ENCODE peak calls at places on chromosomes 11 and 22, in six cellular contexts. F, N, K, D, Z and E are unnamed samples.

GRCh38 chr11:113596658-113597057 is 109.5 kb downstream of the TMPRSS5 start:
- DNase-seq in F (no peak), N (no peak), K (no peak), D (no peak), Z (no peak), E (no peak)

GRCh38 chr11:119195680-119196079 is 10.4 kb downstream of the NHERF4 start:
- DNase-seq in F (no peak), N (peak; percentile 63), K (no peak), D (no peak), Z (peak; percentile 61), E (peak; percentile 26)

GRCh38 chr22:46240917-46241316 is 9.2 kb downstream of the CDPF1 start:
- DNase-seq in F (no peak), N (no peak), K (no peak), D (no peak), Z (no peak), E (no peak)

GRCh38 chr11:110490886-110491285 is 61.1 kb downstream of the FDX1 start:
- DNase-seq in F (peak; percentile 48), N (peak; percentile 57), K (no peak), D (no peak), Z (no peak), E (peak; percentile 23)

GRCh38 chr11:73382747-73383146 is 6.5 kb downstream of the RELT start:
- DNase-seq in F (no peak), N (no peak), K (no peak), D (no peak), Z (no peak), E (no peak)

GRCh38 chr11:47881145-47881544 is 33.0 kb upstream of the NUP160 start:
- DNase-seq in F (peak; percentile 20), N (no peak), K (no peak), D (no peak), Z (no peak), E (no peak)

GRCh38 chr11:18765554-18765953 is 26.0 kb downstream of the PTPN5 start:
- DNase-seq in F (no peak), N (no peak), K (no peak), D (no peak), Z (no peak), E (no peak)

GRCh38 chr11:118229274-118229847 is 4.5 kb upstream of the JAML start:
- DNase-seq in F (no peak), N (no peak), K (no peak), D (no peak), Z (no peak), E (no peak)

GRCh38 chr22:26805131-26805530 is 147.7 kb downstream of the MIAT start:
- DNase-seq in F (no peak), N (no peak), K (no peak), D (no peak), Z (no peak), E (peak; percentile 37)

GRCh38 chr11:47179655-47179991 is 2.9 kb upstream of the ARFGAP2 start:
- DNase-seq in F (peak; percentile 59), N (peak; percentile 54), K (no peak), D (no peak), Z (no peak), E (peak; percentile 43)

GRCh38 chr11:69358398-69359080 is 64.6 kb downstream of the MYEOV start:
- DNase-seq in F (no peak), N (no peak), K (no peak), D (no peak), Z (peak; percentile 11), E (no peak)

GRCh38 chr22:24289781-24290181 is 19.1 kb downstream of the SPECC1L start:
- DNase-seq in F (no peak), N (peak; percentile 48), K (no peak), D (no peak), Z (no peak), E (peak; percentile 28)

GRCh38 chr22:50560034-50560433 is 2.7 kb downstream of the SYCE3 start:
- DNase-seq in F (no peak), N (no peak), K (no peak), D (no peak), Z (no peak), E (no peak)

GRCh38 chr11:29224739-29225384 is 792.0 kb downstream of the KCNA4 start:
- DNase-seq in F (no peak), N (no peak), K (no peak), D (no peak), Z (no peak), E (no peak)

GRCh38 chr22:35900483-35901168 is 128.0 kb downstream of the RBFOX2 start:
- DNase-seq in F (no peak), N (peak; percentile 53), K (peak; percentile 18), D (no peak), Z (no peak), E (no peak)

GRCh38 chr11:83836883-83837654 is 550.9 kb upstream of the CCDC90B start:
- DNase-seq in F (no peak), N (peak; percentile 57), K (no peak), D (no peak), Z (peak; percentile 17), E (peak; percentile 5)

GRCh38 chr22:45645526-45646414 is 25.9 kb upstream of the ATXN10 start:
- DNase-seq in F (peak; percentile 49), N (peak; percentile 84), K (peak; percentile 77), D (no peak), Z (peak; percentile 81), E (peak; percentile 68)

GRCh38 chr11:61683116-61683515 is 2.9 kb downstream of the DAGLA start:
- DNase-seq in F (no peak), N (no peak), K (no peak), D (no peak), Z (no peak), E (no peak)

GRCh38 chr11:108135845-108136599 is 14.7 kb downstream of the ACAT1 start:
- DNase-seq in F (no peak), N (peak; percentile 29), K (no peak), D (no peak), Z (no peak), E (no peak)

GRCh38 chr11:32094931-32095330 is 4.1 kb downstream of the RCN1 start:
- DNase-seq in F (peak; percentile 36), N (peak; percentile 40), K (no peak), D (no peak), Z (no peak), E (no peak)

GRCh38 chr11:17578296-17578695 is 31.2 kb downstream of the OTOG start:
- DNase-seq in F (no peak), N (no peak), K (no peak), D (no peak), Z (no peak), E (no peak)

GRCh38 chr11:65976216-65977176 is 15.0 kb downstream of the SART1 start:
- DNase-seq in F (no peak), N (no peak), K (no peak), D (no peak), Z (no peak), E (no peak)

DNA sequence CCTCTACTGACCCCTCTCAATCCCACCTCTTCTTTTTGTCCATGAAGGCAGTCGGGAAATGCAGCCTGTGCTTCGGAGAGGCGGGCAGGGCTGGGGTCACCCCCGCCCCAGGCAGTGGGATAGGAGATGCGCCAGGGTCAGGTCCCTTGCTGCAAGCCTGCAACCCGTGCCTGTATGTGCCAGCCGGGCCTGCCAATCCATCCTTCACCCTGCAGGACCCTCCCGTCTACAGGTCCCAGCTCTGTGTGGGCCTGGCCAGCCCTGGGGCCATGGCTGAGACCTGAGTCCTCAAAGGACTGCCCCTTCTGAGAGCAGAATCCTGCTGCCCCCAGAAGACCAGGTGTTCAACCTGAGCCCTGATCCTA is 10.9 kb downstream of the ASCL2 start:
- DNase-seq in F (no peak), N (no peak), K (no peak), D (no peak), Z (peak; percentile 16), E (no peak)
- H3K27me3 ChIP-seq in F (peaks cover 16% of the 10 kb centered on the region), N (peaks cover 25% of the 10 kb centered on the region), K (no peaks in the 10 kb centered on the region), D (no peaks in the 10 kb centered on the region), Z (no peaks in the 10 kb centered on the region), E (no peaks in the 10 kb centered on the region)

DNA sequence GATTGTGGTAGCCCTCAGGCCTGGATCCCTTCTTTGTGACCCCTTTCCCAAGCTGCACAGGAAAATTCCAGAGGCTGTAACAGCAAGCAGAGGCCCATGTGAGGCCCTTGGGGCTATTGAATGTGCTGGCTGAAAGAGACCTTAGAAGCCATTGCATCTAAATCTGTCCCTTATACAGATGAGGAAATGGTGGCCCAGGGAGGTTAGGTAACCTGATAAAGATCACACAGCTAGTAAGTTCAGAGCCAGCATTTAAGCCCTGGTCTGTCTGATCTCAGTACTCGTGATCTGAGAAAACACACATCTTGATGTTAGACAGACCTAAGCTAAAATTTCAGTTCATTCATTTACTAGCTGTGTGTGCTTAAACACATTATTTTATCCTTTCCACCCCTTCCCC is 115.9 kb upstream of the TBCEL start:
- DNase-seq in F (no peak), N (no peak), K (no peak), D (no peak), Z (no peak), E (no peak)
- H3K4me3 ChIP-seq in F (no peak overlapping the region), N (no peak overlapping the region), K (no peak overlapping the region), D (no peak overlapping the region), Z (no peak overlapping the region), E (no peak overlapping the region)

DNA sequence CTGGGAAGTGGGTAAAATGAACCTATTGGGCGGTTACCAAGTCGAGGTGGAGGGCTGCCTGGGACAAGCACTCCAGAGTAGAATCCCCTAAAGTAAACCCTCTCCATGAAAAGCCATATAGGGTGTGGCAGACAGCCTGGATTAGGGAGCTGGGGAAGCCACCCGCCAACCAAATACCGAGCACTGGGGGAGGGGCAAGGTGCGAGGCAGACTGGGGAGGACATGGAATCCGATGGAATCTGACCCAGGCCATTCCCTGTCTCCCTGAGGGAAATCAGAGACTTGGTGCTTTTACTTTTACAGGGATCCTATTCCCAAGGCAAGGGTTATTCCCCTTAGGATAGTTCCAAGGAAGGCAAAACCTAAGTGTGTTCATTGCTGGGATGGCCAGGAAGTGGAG is 130.9 kb upstream of the HSD17B12 start:
- DNase-seq in F (no peak), N (no peak), K (no peak), D (no peak), Z (no peak), E (no peak)
- H3K27me3 ChIP-seq in F (peaks cover 23% of the 10 kb centered on the region), N (peaks cover 44% of the 10 kb centered on the region), K (no peaks in the 10 kb centered on the region), D (no peaks in the 10 kb centered on the region), Z (no peaks in the 10 kb centered on the region), E (peaks cover 18% of the 10 kb centered on the region)

GRCh38 chr22:44024288-44024908 is at the start of gene PARVB:
- DNase-seq in F (no peak), N (peak; percentile 58), K (peak; percentile 66), D (no peak), Z (no peak), E (peak; percentile 39)

GRCh38 chr22:44025171-44026065 is 1.3 kb downstream of the PARVB start:
- DNase-seq in F (no peak), N (no peak), K (peak; percentile 90), D (no peak), Z (peak; percentile 45), E (no peak)

GRCh38 chr22:44028091-44028490 is 4.0 kb downstream of the PARVB start:
- DNase-seq in F (no peak), N (no peak), K (no peak), D (no peak), Z (no peak), E (no peak)

GRCh38 chr22:44026630-44027511 is 2.8 kb downstream of the PARVB start:
- DNase-seq in F (peak; percentile 84), N (no peak), K (peak; percentile 80), D (peak; percentile 37), Z (peak; percentile 59), E (no peak)

GRCh38 chr22:44026066-44026629 is 2.0 kb downstream of the PARVB start:
- DNase-seq in F (no peak), N (no peak), K (peak; percentile 45), D (no peak), Z (no peak), E (no peak)
- H3K4me3 ChIP-seq in F (peak overlapping the region; percentile 75), N (no peak overlapping the region), K (peak overlapping the region; percentile 75), D (peak overlapping the region; percentile 12), Z (no peak overlapping the region), E (no peak overlapping the region)

GRCh38 chr11:122963981-122964380 is 17.7 kb downstream of the BSX start:
- DNase-seq in F (no peak), N (no peak), K (no peak), D (no peak), Z (no peak), E (no peak)
- H3K27me3 ChIP-seq in F (no peaks in the 10 kb centered on the region), N (peaks cover 24% of the 10 kb centered on the region), K (no peaks in the 10 kb centered on the region), D (no peaks in the 10 kb centered on the region), Z (no peaks in the 10 kb centered on the region), E (peaks cover 24% of the 10 kb centered on the region)